ENCODE peak calls at places on chromosomes 4 and X, in eight cellular contexts. One of them, this sample, is unnamed. For H3K4me1, the result is how much of the 10 kb centered on the place peaks cover.

GRCh38 chrX:19879742-19880378 is 7.5 kb downstream of the SH3KBP1 start:
- DNase-seq in DND-41: peak
- DNase-seq in naive thymus-derived CD4-positive, alpha-beta T cell: no peak
- DNase-seq in neural progenitor cell: no peak
- DNase-seq in ovary: no peak
- DNase-seq in H1: no peak
- DNase-seq in fibroblast of lung: no peak
- DNase-seq in pancreas: no peak
- DNase-seq in this sample: no peak

GRCh38 chr4:26420438-26420837 is 69.8 kb downstream of the CCKAR start:
- DNase-seq in ovary: no peak
- DNase-seq in H1: no peak
- DNase-seq in pancreas: no peak
- DNase-seq in neural progenitor cell: no peak
- DNase-seq in fibroblast of lung: peak
- DNase-seq in naive thymus-derived CD4-positive, alpha-beta T cell: no peak
- DNase-seq in DND-41: no peak
- DNase-seq in this sample: no peak

GRCh38 chr4:38601244-38601915 is 62.6 kb upstream of the KLF3 start:
- DNase-seq in fibroblast of lung: peak
- DNase-seq in ovary: no peak
- DNase-seq in neural progenitor cell: no peak
- DNase-seq in H1: no peak
- DNase-seq in naive thymus-derived CD4-positive, alpha-beta T cell: no peak
- DNase-seq in DND-41: no peak
- DNase-seq in pancreas: no peak
- DNase-seq in this sample: no peak

GRCh38 chr4:73452953-73453700 is 17.1 kb downstream of the AFP start:
- DNase-seq in H1: no peak
- DNase-seq in fibroblast of lung: no peak
- DNase-seq in DND-41: no peak
- DNase-seq in naive thymus-derived CD4-positive, alpha-beta T cell: no peak
- DNase-seq in pancreas: no peak
- DNase-seq in ovary: no peak
- DNase-seq in neural progenitor cell: peak
- DNase-seq in this sample: no peak

GRCh38 chrX:5399403-5399802 is 829.3 kb downstream of the NLGN4X start:
- DNase-seq in pancreas: no peak
- DNase-seq in naive thymus-derived CD4-positive, alpha-beta T cell: no peak
- DNase-seq in fibroblast of lung: no peak
- DNase-seq in DND-41: no peak
- DNase-seq in ovary: no peak
- DNase-seq in H1: no peak
- DNase-seq in neural progenitor cell: peak
- DNase-seq in this sample: no peak

GRCh38 chr4:87461281-87461700 is 38.9 kb downstream of the NUDT9 start:
- DNase-seq in naive thymus-derived CD4-positive, alpha-beta T cell: no peak
- DNase-seq in neural progenitor cell: no peak
- DNase-seq in DND-41: no peak
- DNase-seq in H1: no peak
- DNase-seq in fibroblast of lung: peak
- DNase-seq in ovary: no peak
- DNase-seq in pancreas: no peak
- DNase-seq in this sample: no peak

GRCh38 chr4:78627046-78627965 is 75.7 kb downstream of the ANXA3 start:
- DNase-seq in naive thymus-derived CD4-positive, alpha-beta T cell: no peak
- DNase-seq in DND-41: no peak
- DNase-seq in pancreas: no peak
- DNase-seq in ovary: no peak
- DNase-seq in fibroblast of lung: no peak
- DNase-seq in neural progenitor cell: no peak
- DNase-seq in H1: no peak
- DNase-seq in this sample: no peak

GRCh38 chrX:13470680-13470967 is 98.8 kb upstream of the EGFL6 start:
- DNase-seq in naive thymus-derived CD4-positive, alpha-beta T cell: no peak
- DNase-seq in fibroblast of lung: no peak
- DNase-seq in H1: no peak
- DNase-seq in neural progenitor cell: peak
- DNase-seq in pancreas: no peak
- DNase-seq in ovary: no peak
- DNase-seq in DND-41: no peak
- DNase-seq in this sample: no peak

GRCh38 chr4:146520894-146521542 is 722 bp downstream of the SLC10A7 start:
- DNase-seq in DND-41: peak
- DNase-seq in H1: no peak
- DNase-seq in neural progenitor cell: peak
- DNase-seq in fibroblast of lung: peak
- DNase-seq in naive thymus-derived CD4-positive, alpha-beta T cell: peak
- DNase-seq in pancreas: no peak
- DNase-seq in ovary: no peak
- DNase-seq in this sample: no peak

GRCh38 chr4:150126880-150127236 is 48.6 kb downstream of the DCLK2 start:
- DNase-seq in fibroblast of lung: peak
- DNase-seq in naive thymus-derived CD4-positive, alpha-beta T cell: no peak
- DNase-seq in neural progenitor cell: no peak
- DNase-seq in pancreas: no peak
- DNase-seq in ovary: no peak
- DNase-seq in H1: no peak
- DNase-seq in DND-41: no peak
- DNase-seq in this sample: no peak

GRCh38 chr4:168139336-168139735 is 47.0 kb downstream of the ANXA10 start:
- DNase-seq in pancreas: no peak
- DNase-seq in H1: no peak
- DNase-seq in ovary: no peak
- DNase-seq in neural progenitor cell: no peak
- DNase-seq in DND-41: no peak
- DNase-seq in fibroblast of lung: peak
- DNase-seq in naive thymus-derived CD4-positive, alpha-beta T cell: no peak
- DNase-seq in this sample: no peak

GRCh38 chr4:182314537-182314936 is 71.3 kb downstream of the TENM3 start:
- DNase-seq in pancreas: no peak
- DNase-seq in DND-41: no peak
- DNase-seq in neural progenitor cell: no peak
- DNase-seq in H1: no peak
- DNase-seq in naive thymus-derived CD4-positive, alpha-beta T cell: no peak
- DNase-seq in ovary: no peak
- DNase-seq in fibroblast of lung: no peak
- DNase-seq in this sample: no peak

GRCh38 chr4:77202491-77202890 is 45.5 kb downstream of the CCNG2 start:
- DNase-seq in neural progenitor cell: no peak
- DNase-seq in ovary: no peak
- DNase-seq in DND-41: no peak
- DNase-seq in naive thymus-derived CD4-positive, alpha-beta T cell: no peak
- DNase-seq in H1: no peak
- DNase-seq in pancreas: no peak
- DNase-seq in fibroblast of lung: no peak
- DNase-seq in this sample: no peak

GRCh38 chrX:130179579-130180215 is 7.9 kb downstream of the RAB33A start:
- DNase-seq in pancreas: no peak
- DNase-seq in ovary: no peak
- DNase-seq in neural progenitor cell: no peak
- DNase-seq in fibroblast of lung: no peak
- DNase-seq in DND-41: no peak
- DNase-seq in naive thymus-derived CD4-positive, alpha-beta T cell: peak
- DNase-seq in H1: no peak
- DNase-seq in this sample: no peak

GRCh38 chrX:17990542-17990941 is 129.4 kb upstream of the RAI2 start:
- DNase-seq in naive thymus-derived CD4-positive, alpha-beta T cell: no peak
- DNase-seq in H1: no peak
- DNase-seq in pancreas: no peak
- DNase-seq in neural progenitor cell: no peak
- DNase-seq in DND-41: no peak
- DNase-seq in fibroblast of lung: no peak
- DNase-seq in ovary: no peak
- DNase-seq in this sample: no peak

GRCh38 chr4:188113156-188113555 is 3.8 kb upstream of the TRIML2 start:
- DNase-seq in DND-41: no peak
- DNase-seq in H1: no peak
- DNase-seq in pancreas: no peak
- DNase-seq in fibroblast of lung: no peak
- DNase-seq in naive thymus-derived CD4-positive, alpha-beta T cell: no peak
- DNase-seq in neural progenitor cell: no peak
- DNase-seq in ovary: no peak
- DNase-seq in this sample: no peak

GRCh38 chrX:773292-774025 is 142.9 kb downstream of the SHOX start:
- DNase-seq in neural progenitor cell: no peak
- DNase-seq in DND-41: no peak
- DNase-seq in naive thymus-derived CD4-positive, alpha-beta T cell: no peak
- DNase-seq in fibroblast of lung: no peak
- DNase-seq in pancreas: no peak
- DNase-seq in H1: no peak
- DNase-seq in ovary: no peak
- DNase-seq in this sample: peak

GRCh38 chrX:99077099-99077498 is 1333.0 kb downstream of the PCDH19 start:
- DNase-seq in DND-41: no peak
- DNase-seq in ovary: no peak
- DNase-seq in naive thymus-derived CD4-positive, alpha-beta T cell: no peak
- DNase-seq in neural progenitor cell: no peak
- DNase-seq in pancreas: no peak
- DNase-seq in fibroblast of lung: no peak
- DNase-seq in H1: no peak
- DNase-seq in this sample: no peak

GRCh38 chr4:123349401-123350190 is 47.0 kb upstream of the SPRY1 start:
- DNase-seq in naive thymus-derived CD4-positive, alpha-beta T cell: no peak
- DNase-seq in H1: no peak
- DNase-seq in fibroblast of lung: no peak
- DNase-seq in pancreas: no peak
- DNase-seq in neural progenitor cell: peak
- DNase-seq in DND-41: peak
- DNase-seq in ovary: no peak
- DNase-seq in this sample: no peak

GRCh38 chr4:52997132-52997416 is 135.0 kb downstream of the RASL11B start:
- DNase-seq in naive thymus-derived CD4-positive, alpha-beta T cell: no peak
- DNase-seq in neural progenitor cell: no peak
- DNase-seq in fibroblast of lung: peak
- DNase-seq in H1: no peak
- DNase-seq in DND-41: no peak
- DNase-seq in pancreas: no peak
- DNase-seq in ovary: no peak
- DNase-seq in this sample: no peak

GRCh38 chr4:79657379-79657778 is 249.4 kb upstream of the GK2 start:
- DNase-seq in fibroblast of lung: no peak
- DNase-seq in pancreas: no peak
- DNase-seq in naive thymus-derived CD4-positive, alpha-beta T cell: no peak
- DNase-seq in H1: no peak
- DNase-seq in neural progenitor cell: no peak
- DNase-seq in DND-41: no peak
- DNase-seq in ovary: no peak
- DNase-seq in this sample: no peak

GRCh38 chr4:182338059-182338458 is 94.9 kb downstream of the TENM3 start:
- DNase-seq in neural progenitor cell: no peak
- DNase-seq in ovary: no peak
- DNase-seq in fibroblast of lung: no peak
- DNase-seq in naive thymus-derived CD4-positive, alpha-beta T cell: no peak
- DNase-seq in DND-41: no peak
- DNase-seq in pancreas: no peak
- DNase-seq in H1: no peak
- DNase-seq in this sample: no peak

GRCh38 chr4:117968606-117969005 is 65.7 kb upstream of the NDST3 start:
- DNase-seq in naive thymus-derived CD4-positive, alpha-beta T cell: no peak
- DNase-seq in H1: no peak
- DNase-seq in neural progenitor cell: no peak
- DNase-seq in pancreas: no peak
- DNase-seq in fibroblast of lung: no peak
- DNase-seq in DND-41: no peak
- DNase-seq in ovary: no peak
- DNase-seq in this sample: no peak

GRCh38 chr4:52947691-52948397 is 85.7 kb downstream of the RASL11B start:
- DNase-seq in pancreas: no peak
- DNase-seq in neural progenitor cell: peak
- DNase-seq in ovary: no peak
- DNase-seq in fibroblast of lung: no peak
- DNase-seq in DND-41: no peak
- DNase-seq in H1: no peak
- DNase-seq in naive thymus-derived CD4-positive, alpha-beta T cell: no peak
- DNase-seq in this sample: no peak

GRCh38 chrX:9677098-9677739 is 88.4 kb downstream of the GPR143 start:
- DNase-seq in pancreas: no peak
- DNase-seq in ovary: no peak
- DNase-seq in fibroblast of lung: peak
- DNase-seq in neural progenitor cell: no peak
- DNase-seq in H1: no peak
- DNase-seq in DND-41: no peak
- DNase-seq in naive thymus-derived CD4-positive, alpha-beta T cell: peak
- DNase-seq in this sample: no peak

GRCh38 chr4:907103-907400 is 25.1 kb downstream of the GAK start:
- DNase-seq in ovary: no peak
- DNase-seq in DND-41: no peak
- DNase-seq in fibroblast of lung: no peak
- DNase-seq in H1: no peak
- DNase-seq in neural progenitor cell: no peak
- DNase-seq in naive thymus-derived CD4-positive, alpha-beta T cell: no peak
- DNase-seq in pancreas: no peak
- DNase-seq in this sample: no peak

GRCh38 chr4:149158852-149159251 is 656.8 kb downstream of the IQCM start:
- DNase-seq in ovary: no peak
- DNase-seq in fibroblast of lung: peak
- DNase-seq in DND-41: no peak
- DNase-seq in pancreas: no peak
- DNase-seq in H1: no peak
- DNase-seq in neural progenitor cell: no peak
- DNase-seq in naive thymus-derived CD4-positive, alpha-beta T cell: no peak
- DNase-seq in this sample: no peak

GRCh38 chrX:69469975-69470374 is 34.2 kb upstream of the NALF2 start:
- DNase-seq in pancreas: no peak
- DNase-seq in ovary: no peak
- DNase-seq in DND-41: no peak
- DNase-seq in naive thymus-derived CD4-positive, alpha-beta T cell: no peak
- DNase-seq in fibroblast of lung: no peak
- DNase-seq in neural progenitor cell: no peak
- DNase-seq in H1: no peak
- DNase-seq in this sample: no peak
- H3K4me3 ChIP-seq in pancreas: no peak
- H3K4me3 ChIP-seq in ovary: no peak
- H3K4me3 ChIP-seq in DND-41: no peak
- H3K4me3 ChIP-seq in naive thymus-derived CD4-positive, alpha-beta T cell: no peak
- H3K4me3 ChIP-seq in fibroblast of lung: no peak
- H3K4me3 ChIP-seq in neural progenitor cell: no peak
- H3K4me3 ChIP-seq in H1: no peak
- H3K4me3 ChIP-seq in this sample: no peak

GRCh38 chr4:106367072-106367471 is 1.5 kb downstream of the GIMD1 start:
- DNase-seq in ovary: no peak
- DNase-seq in neural progenitor cell: no peak
- DNase-seq in naive thymus-derived CD4-positive, alpha-beta T cell: no peak
- DNase-seq in DND-41: no peak
- DNase-seq in H1: no peak
- DNase-seq in pancreas: no peak
- DNase-seq in fibroblast of lung: no peak
- DNase-seq in this sample: peak
- H3K27ac ChIP-seq in ovary: no peak
- H3K27ac ChIP-seq in neural progenitor cell: no peak
- H3K27ac ChIP-seq in naive thymus-derived CD4-positive, alpha-beta T cell: no peak
- H3K27ac ChIP-seq in DND-41: no peak
- H3K27ac ChIP-seq in H1: no peak
- H3K27ac ChIP-seq in pancreas: no peak
- H3K27ac ChIP-seq in fibroblast of lung: no peak
- H3K27ac ChIP-seq in this sample: no peak

GRCh38 chr4:30753316-30753715 is 33.1 kb downstream of the PCDH7 start:
- DNase-seq in pancreas: no peak
- DNase-seq in ovary: no peak
- DNase-seq in DND-41: no peak
- DNase-seq in H1: no peak
- DNase-seq in naive thymus-derived CD4-positive, alpha-beta T cell: no peak
- DNase-seq in fibroblast of lung: peak
- DNase-seq in neural progenitor cell: no peak
- DNase-seq in this sample: no peak
- H3K4me1 ChIP-seq in pancreas: under half
- H3K4me1 ChIP-seq in ovary: under half
- H3K4me1 ChIP-seq in DND-41: under half
- H3K4me1 ChIP-seq in H1: under half
- H3K4me1 ChIP-seq in naive thymus-derived CD4-positive, alpha-beta T cell: under half
- H3K4me1 ChIP-seq in fibroblast of lung: under half
- H3K4me1 ChIP-seq in neural progenitor cell: under half
- H3K4me1 ChIP-seq in this sample: under half

GRCh38 chr4:186669159-186669720 is 54.4 kb downstream of the FAT1 start:
- DNase-seq in naive thymus-derived CD4-positive, alpha-beta T cell: no peak
- DNase-seq in pancreas: no peak
- DNase-seq in neural progenitor cell: peak
- DNase-seq in ovary: no peak
- DNase-seq in DND-41: no peak
- DNase-seq in H1: no peak
- DNase-seq in fibroblast of lung: peak
- DNase-seq in this sample: no peak
- H3K4me3 ChIP-seq in naive thymus-derived CD4-positive, alpha-beta T cell: no peak
- H3K4me3 ChIP-seq in pancreas: no peak
- H3K4me3 ChIP-seq in neural progenitor cell: no peak
- H3K4me3 ChIP-seq in ovary: no peak
- H3K4me3 ChIP-seq in DND-41: no peak
- H3K4me3 ChIP-seq in H1: peak
- H3K4me3 ChIP-seq in fibroblast of lung: no peak
- H3K4me3 ChIP-seq in this sample: peak

This sample was measured in aorta.